ENCODE peak calls at places on chromosome 7, in ten cellular contexts. One of them, this sample, is unnamed.

GRCh38 chr7:8638076-8638475 is 204.7 kb downstream of the NXPH1 start:
- DNase-seq in CD8-positive, alpha-beta T cell: no peak
- DNase-seq in cardiac muscle cell: no peak
- DNase-seq in CD4-positive, CD25-positive, alpha-beta regulatory T cell: no peak
- DNase-seq in cardiac fibroblast: no peak
- DNase-seq in AG20443: no peak
- DNase-seq in activated CD4-positive, alpha-beta memory T cell treated with anti-CD3 and anti-CD28 coated beads, Interleukin-2, amount 10 ng/mL, durations not matched to agents 7 days and 5 days: no peak
- DNase-seq in fibroblast of mammary gland: no peak
- DNase-seq in GM06990: no peak
- DNase-seq in stimulated activated CD8-positive, alpha-beta memory T cell treated with anti-CD3 and anti-CD28 coated beads, Interleukin-7, amount 100 ng/mL, for 24 hours: no peak
- DNase-seq in this sample: no peak

GRCh38 chr7:68407460-68407859 is 1190.8 kb upstream of the AUTS2 start:
- DNase-seq in activated CD4-positive, alpha-beta memory T cell treated with anti-CD3 and anti-CD28 coated beads, Interleukin-2, amount 10 ng/mL, durations not matched to agents 7 days and 5 days: no peak
- DNase-seq in AG20443: no peak
- DNase-seq in fibroblast of mammary gland: no peak
- DNase-seq in stimulated activated CD8-positive, alpha-beta memory T cell treated with anti-CD3 and anti-CD28 coated beads, Interleukin-7, amount 100 ng/mL, for 24 hours: no peak
- DNase-seq in CD4-positive, CD25-positive, alpha-beta regulatory T cell: no peak
- DNase-seq in CD8-positive, alpha-beta T cell: no peak
- DNase-seq in GM06990: no peak
- DNase-seq in cardiac muscle cell: no peak
- DNase-seq in cardiac fibroblast: no peak
- DNase-seq in this sample: no peak

GRCh38 chr7:24881622-24882021 is 98.4 kb downstream of the OSBPL3 start:
- DNase-seq in AG20443: no peak
- DNase-seq in CD4-positive, CD25-positive, alpha-beta regulatory T cell: no peak
- DNase-seq in fibroblast of mammary gland: no peak
- DNase-seq in GM06990: no peak
- DNase-seq in cardiac muscle cell: no peak
- DNase-seq in activated CD4-positive, alpha-beta memory T cell treated with anti-CD3 and anti-CD28 coated beads, Interleukin-2, amount 10 ng/mL, durations not matched to agents 7 days and 5 days: no peak
- DNase-seq in stimulated activated CD8-positive, alpha-beta memory T cell treated with anti-CD3 and anti-CD28 coated beads, Interleukin-7, amount 100 ng/mL, for 24 hours: no peak
- DNase-seq in CD8-positive, alpha-beta T cell: no peak
- DNase-seq in cardiac fibroblast: no peak
- DNase-seq in this sample: no peak

GRCh38 chr7:12623223-12623622 is 52.7 kb downstream of the SCIN start:
- DNase-seq in stimulated activated CD8-positive, alpha-beta memory T cell treated with anti-CD3 and anti-CD28 coated beads, Interleukin-7, amount 100 ng/mL, for 24 hours: no peak
- DNase-seq in AG20443: no peak
- DNase-seq in fibroblast of mammary gland: no peak
- DNase-seq in cardiac muscle cell: no peak
- DNase-seq in activated CD4-positive, alpha-beta memory T cell treated with anti-CD3 and anti-CD28 coated beads, Interleukin-2, amount 10 ng/mL, durations not matched to agents 7 days and 5 days: no peak
- DNase-seq in GM06990: no peak
- DNase-seq in CD8-positive, alpha-beta T cell: no peak
- DNase-seq in cardiac fibroblast: no peak
- DNase-seq in CD4-positive, CD25-positive, alpha-beta regulatory T cell: no peak
- DNase-seq in this sample: no peak

GRCh38 chr7:74284781-74285259 is 4.4 kb upstream of the CLIP2 start:
- DNase-seq in stimulated activated CD8-positive, alpha-beta memory T cell treated with anti-CD3 and anti-CD28 coated beads, Interleukin-7, amount 100 ng/mL, for 24 hours: no peak
- DNase-seq in AG20443: no peak
- DNase-seq in CD4-positive, CD25-positive, alpha-beta regulatory T cell: no peak
- DNase-seq in GM06990: peak
- DNase-seq in cardiac fibroblast: no peak
- DNase-seq in cardiac muscle cell: no peak
- DNase-seq in CD8-positive, alpha-beta T cell: no peak
- DNase-seq in fibroblast of mammary gland: no peak
- DNase-seq in activated CD4-positive, alpha-beta memory T cell treated with anti-CD3 and anti-CD28 coated beads, Interleukin-2, amount 10 ng/mL, durations not matched to agents 7 days and 5 days: no peak
- DNase-seq in this sample: no peak

GRCh38 chr7:150988230-150989226 is 2.3 kb upstream of the NOS3 start:
- DNase-seq in activated CD4-positive, alpha-beta memory T cell treated with anti-CD3 and anti-CD28 coated beads, Interleukin-2, amount 10 ng/mL, durations not matched to agents 7 days and 5 days: peak
- DNase-seq in cardiac fibroblast: peak
- DNase-seq in stimulated activated CD8-positive, alpha-beta memory T cell treated with anti-CD3 and anti-CD28 coated beads, Interleukin-7, amount 100 ng/mL, for 24 hours: peak
- DNase-seq in CD4-positive, CD25-positive, alpha-beta regulatory T cell: peak
- DNase-seq in fibroblast of mammary gland: no peak
- DNase-seq in GM06990: no peak
- DNase-seq in CD8-positive, alpha-beta T cell: peak
- DNase-seq in cardiac muscle cell: peak
- DNase-seq in AG20443: peak
- DNase-seq in this sample: peak

GRCh38 chr7:140398821-140399220 is 491 bp upstream of the SLC37A3 start:
- DNase-seq in GM06990: no peak
- DNase-seq in AG20443: no peak
- DNase-seq in fibroblast of mammary gland: no peak
- DNase-seq in cardiac muscle cell: no peak
- DNase-seq in activated CD4-positive, alpha-beta memory T cell treated with anti-CD3 and anti-CD28 coated beads, Interleukin-2, amount 10 ng/mL, durations not matched to agents 7 days and 5 days: no peak
- DNase-seq in CD4-positive, CD25-positive, alpha-beta regulatory T cell: no peak
- DNase-seq in stimulated activated CD8-positive, alpha-beta memory T cell treated with anti-CD3 and anti-CD28 coated beads, Interleukin-7, amount 100 ng/mL, for 24 hours: no peak
- DNase-seq in CD8-positive, alpha-beta T cell: no peak
- DNase-seq in cardiac fibroblast: no peak
- DNase-seq in this sample: no peak

GRCh38 chr7:95963446-95963990 is 191.2 kb downstream of the DYNC1I1 start:
- DNase-seq in activated CD4-positive, alpha-beta memory T cell treated with anti-CD3 and anti-CD28 coated beads, Interleukin-2, amount 10 ng/mL, durations not matched to agents 7 days and 5 days: no peak
- DNase-seq in CD8-positive, alpha-beta T cell: no peak
- DNase-seq in GM06990: no peak
- DNase-seq in cardiac muscle cell: no peak
- DNase-seq in CD4-positive, CD25-positive, alpha-beta regulatory T cell: no peak
- DNase-seq in cardiac fibroblast: no peak
- DNase-seq in fibroblast of mammary gland: peak
- DNase-seq in stimulated activated CD8-positive, alpha-beta memory T cell treated with anti-CD3 and anti-CD28 coated beads, Interleukin-7, amount 100 ng/mL, for 24 hours: no peak
- DNase-seq in AG20443: no peak
- DNase-seq in this sample: no peak

GRCh38 chr7:151080091-151080521 is 503 bp downstream of the FASTK start:
- DNase-seq in GM06990: no peak
- DNase-seq in AG20443: peak
- DNase-seq in fibroblast of mammary gland: peak
- DNase-seq in cardiac muscle cell: peak
- DNase-seq in CD8-positive, alpha-beta T cell: no peak
- DNase-seq in cardiac fibroblast: no peak
- DNase-seq in activated CD4-positive, alpha-beta memory T cell treated with anti-CD3 and anti-CD28 coated beads, Interleukin-2, amount 10 ng/mL, durations not matched to agents 7 days and 5 days: no peak
- DNase-seq in CD4-positive, CD25-positive, alpha-beta regulatory T cell: peak
- DNase-seq in stimulated activated CD8-positive, alpha-beta memory T cell treated with anti-CD3 and anti-CD28 coated beads, Interleukin-7, amount 100 ng/mL, for 24 hours: no peak
- DNase-seq in this sample: peak

GRCh38 chr7:36045275-36045674 is 107.8 kb upstream of the EEPD1 start:
- DNase-seq in activated CD4-positive, alpha-beta memory T cell treated with anti-CD3 and anti-CD28 coated beads, Interleukin-2, amount 10 ng/mL, durations not matched to agents 7 days and 5 days: no peak
- DNase-seq in fibroblast of mammary gland: peak
- DNase-seq in GM06990: no peak
- DNase-seq in cardiac muscle cell: no peak
- DNase-seq in CD4-positive, CD25-positive, alpha-beta regulatory T cell: no peak
- DNase-seq in cardiac fibroblast: peak
- DNase-seq in stimulated activated CD8-positive, alpha-beta memory T cell treated with anti-CD3 and anti-CD28 coated beads, Interleukin-7, amount 100 ng/mL, for 24 hours: no peak
- DNase-seq in CD8-positive, alpha-beta T cell: no peak
- DNase-seq in AG20443: no peak
- DNase-seq in this sample: peak

GRCh38 chr7:40644454-40645188 is 509.8 kb downstream of the SUGCT start:
- DNase-seq in cardiac muscle cell: peak
- DNase-seq in stimulated activated CD8-positive, alpha-beta memory T cell treated with anti-CD3 and anti-CD28 coated beads, Interleukin-7, amount 100 ng/mL, for 24 hours: no peak
- DNase-seq in GM06990: no peak
- DNase-seq in activated CD4-positive, alpha-beta memory T cell treated with anti-CD3 and anti-CD28 coated beads, Interleukin-2, amount 10 ng/mL, durations not matched to agents 7 days and 5 days: no peak
- DNase-seq in fibroblast of mammary gland: no peak
- DNase-seq in AG20443: no peak
- DNase-seq in CD8-positive, alpha-beta T cell: no peak
- DNase-seq in cardiac fibroblast: no peak
- DNase-seq in CD4-positive, CD25-positive, alpha-beta regulatory T cell: peak
- DNase-seq in this sample: no peak

GRCh38 chr7:151679868-151680534 is 160.3 kb upstream of the RHEB start:
- DNase-seq in cardiac muscle cell: no peak
- DNase-seq in cardiac fibroblast: no peak
- DNase-seq in stimulated activated CD8-positive, alpha-beta memory T cell treated with anti-CD3 and anti-CD28 coated beads, Interleukin-7, amount 100 ng/mL, for 24 hours: no peak
- DNase-seq in CD8-positive, alpha-beta T cell: no peak
- DNase-seq in activated CD4-positive, alpha-beta memory T cell treated with anti-CD3 and anti-CD28 coated beads, Interleukin-2, amount 10 ng/mL, durations not matched to agents 7 days and 5 days: no peak
- DNase-seq in AG20443: no peak
- DNase-seq in CD4-positive, CD25-positive, alpha-beta regulatory T cell: no peak
- DNase-seq in GM06990: no peak
- DNase-seq in fibroblast of mammary gland: no peak
- DNase-seq in this sample: no peak

GRCh38 chr7:11170160-11170559 is 196.5 kb downstream of the PHF14 start:
- DNase-seq in cardiac muscle cell: no peak
- DNase-seq in CD4-positive, CD25-positive, alpha-beta regulatory T cell: no peak
- DNase-seq in cardiac fibroblast: no peak
- DNase-seq in CD8-positive, alpha-beta T cell: no peak
- DNase-seq in activated CD4-positive, alpha-beta memory T cell treated with anti-CD3 and anti-CD28 coated beads, Interleukin-2, amount 10 ng/mL, durations not matched to agents 7 days and 5 days: no peak
- DNase-seq in stimulated activated CD8-positive, alpha-beta memory T cell treated with anti-CD3 and anti-CD28 coated beads, Interleukin-7, amount 100 ng/mL, for 24 hours: no peak
- DNase-seq in AG20443: no peak
- DNase-seq in GM06990: no peak
- DNase-seq in fibroblast of mammary gland: no peak
- DNase-seq in this sample: no peak

GRCh38 chr7:106313456-106313891 is 28.7 kb upstream of the NAMPT start:
- DNase-seq in stimulated activated CD8-positive, alpha-beta memory T cell treated with anti-CD3 and anti-CD28 coated beads, Interleukin-7, amount 100 ng/mL, for 24 hours: no peak
- DNase-seq in CD8-positive, alpha-beta T cell: no peak
- DNase-seq in CD4-positive, CD25-positive, alpha-beta regulatory T cell: no peak
- DNase-seq in AG20443: peak
- DNase-seq in activated CD4-positive, alpha-beta memory T cell treated with anti-CD3 and anti-CD28 coated beads, Interleukin-2, amount 10 ng/mL, durations not matched to agents 7 days and 5 days: no peak
- DNase-seq in fibroblast of mammary gland: peak
- DNase-seq in cardiac muscle cell: no peak
- DNase-seq in cardiac fibroblast: peak
- DNase-seq in GM06990: no peak
- DNase-seq in this sample: peak

GRCh38 chr7:98021588-98022351 is 31.8 kb upstream of the OCM2 start:
- DNase-seq in CD8-positive, alpha-beta T cell: peak
- DNase-seq in GM06990: peak
- DNase-seq in activated CD4-positive, alpha-beta memory T cell treated with anti-CD3 and anti-CD28 coated beads, Interleukin-2, amount 10 ng/mL, durations not matched to agents 7 days and 5 days: peak
- DNase-seq in AG20443: peak
- DNase-seq in cardiac muscle cell: peak
- DNase-seq in cardiac fibroblast: peak
- DNase-seq in fibroblast of mammary gland: peak
- DNase-seq in CD4-positive, CD25-positive, alpha-beta regulatory T cell: peak
- DNase-seq in stimulated activated CD8-positive, alpha-beta memory T cell treated with anti-CD3 and anti-CD28 coated beads, Interleukin-7, amount 100 ng/mL, for 24 hours: peak
- DNase-seq in this sample: peak

GRCh38 chr7:22900101-22900500 is 77.5 kb upstream of the TOMM7 start:
- DNase-seq in GM06990: no peak
- DNase-seq in cardiac muscle cell: no peak
- DNase-seq in cardiac fibroblast: no peak
- DNase-seq in CD8-positive, alpha-beta T cell: no peak
- DNase-seq in AG20443: no peak
- DNase-seq in fibroblast of mammary gland: no peak
- DNase-seq in activated CD4-positive, alpha-beta memory T cell treated with anti-CD3 and anti-CD28 coated beads, Interleukin-2, amount 10 ng/mL, durations not matched to agents 7 days and 5 days: no peak
- DNase-seq in stimulated activated CD8-positive, alpha-beta memory T cell treated with anti-CD3 and anti-CD28 coated beads, Interleukin-7, amount 100 ng/mL, for 24 hours: no peak
- DNase-seq in CD4-positive, CD25-positive, alpha-beta regulatory T cell: no peak
- DNase-seq in this sample: no peak

GRCh38 chr7:80821781-80822180 is 97.1 kb downstream of the SEMA3C start:
- DNase-seq in AG20443: no peak
- DNase-seq in CD8-positive, alpha-beta T cell: no peak
- DNase-seq in GM06990: no peak
- DNase-seq in CD4-positive, CD25-positive, alpha-beta regulatory T cell: no peak
- DNase-seq in activated CD4-positive, alpha-beta memory T cell treated with anti-CD3 and anti-CD28 coated beads, Interleukin-2, amount 10 ng/mL, durations not matched to agents 7 days and 5 days: no peak
- DNase-seq in stimulated activated CD8-positive, alpha-beta memory T cell treated with anti-CD3 and anti-CD28 coated beads, Interleukin-7, amount 100 ng/mL, for 24 hours: no peak
- DNase-seq in cardiac muscle cell: no peak
- DNase-seq in fibroblast of mammary gland: no peak
- DNase-seq in cardiac fibroblast: no peak
- DNase-seq in this sample: no peak

GRCh38 chr7:43430412-43430811 is 152.5 kb upstream of the STK17A start:
- DNase-seq in stimulated activated CD8-positive, alpha-beta memory T cell treated with anti-CD3 and anti-CD28 coated beads, Interleukin-7, amount 100 ng/mL, for 24 hours: no peak
- DNase-seq in activated CD4-positive, alpha-beta memory T cell treated with anti-CD3 and anti-CD28 coated beads, Interleukin-2, amount 10 ng/mL, durations not matched to agents 7 days and 5 days: no peak
- DNase-seq in AG20443: no peak
- DNase-seq in cardiac fibroblast: no peak
- DNase-seq in fibroblast of mammary gland: peak
- DNase-seq in cardiac muscle cell: no peak
- DNase-seq in CD4-positive, CD25-positive, alpha-beta regulatory T cell: no peak
- DNase-seq in GM06990: no peak
- DNase-seq in CD8-positive, alpha-beta T cell: no peak
- DNase-seq in this sample: no peak

GRCh38 chr7:88357295-88357694 is 50.6 kb upstream of the STEAP4 start:
- DNase-seq in AG20443: peak
- DNase-seq in activated CD4-positive, alpha-beta memory T cell treated with anti-CD3 and anti-CD28 coated beads, Interleukin-2, amount 10 ng/mL, durations not matched to agents 7 days and 5 days: no peak
- DNase-seq in cardiac muscle cell: no peak
- DNase-seq in CD8-positive, alpha-beta T cell: no peak
- DNase-seq in stimulated activated CD8-positive, alpha-beta memory T cell treated with anti-CD3 and anti-CD28 coated beads, Interleukin-7, amount 100 ng/mL, for 24 hours: no peak
- DNase-seq in CD4-positive, CD25-positive, alpha-beta regulatory T cell: no peak
- DNase-seq in GM06990: no peak
- DNase-seq in fibroblast of mammary gland: peak
- DNase-seq in cardiac fibroblast: peak
- DNase-seq in this sample: no peak

GRCh38 chr7:32673275-32673983 is 178.1 kb downstream of the AVL9 start:
- DNase-seq in CD8-positive, alpha-beta T cell: no peak
- DNase-seq in AG20443: no peak
- DNase-seq in stimulated activated CD8-positive, alpha-beta memory T cell treated with anti-CD3 and anti-CD28 coated beads, Interleukin-7, amount 100 ng/mL, for 24 hours: no peak
- DNase-seq in cardiac muscle cell: no peak
- DNase-seq in activated CD4-positive, alpha-beta memory T cell treated with anti-CD3 and anti-CD28 coated beads, Interleukin-2, amount 10 ng/mL, durations not matched to agents 7 days and 5 days: no peak
- DNase-seq in CD4-positive, CD25-positive, alpha-beta regulatory T cell: no peak
- DNase-seq in fibroblast of mammary gland: no peak
- DNase-seq in cardiac fibroblast: no peak
- DNase-seq in GM06990: no peak
- DNase-seq in this sample: no peak

GRCh38 chr7:105013818-105014724 is at the start of gene KMT2E:
- DNase-seq in CD4-positive, CD25-positive, alpha-beta regulatory T cell: peak
- DNase-seq in CD8-positive, alpha-beta T cell: peak
- DNase-seq in cardiac fibroblast: peak
- DNase-seq in cardiac muscle cell: peak
- DNase-seq in fibroblast of mammary gland: peak
- DNase-seq in stimulated activated CD8-positive, alpha-beta memory T cell treated with anti-CD3 and anti-CD28 coated beads, Interleukin-7, amount 100 ng/mL, for 24 hours: peak
- DNase-seq in activated CD4-positive, alpha-beta memory T cell treated with anti-CD3 and anti-CD28 coated beads, Interleukin-2, amount 10 ng/mL, durations not matched to agents 7 days and 5 days: peak
- DNase-seq in AG20443: peak
- DNase-seq in GM06990: peak
- DNase-seq in this sample: peak

GRCh38 chr7:92916751-92917369 is 80.5 kb upstream of the CDK6 start:
- DNase-seq in GM06990: no peak
- DNase-seq in AG20443: peak
- DNase-seq in CD8-positive, alpha-beta T cell: no peak
- DNase-seq in cardiac muscle cell: peak
- DNase-seq in CD4-positive, CD25-positive, alpha-beta regulatory T cell: no peak
- DNase-seq in cardiac fibroblast: peak
- DNase-seq in activated CD4-positive, alpha-beta memory T cell treated with anti-CD3 and anti-CD28 coated beads, Interleukin-2, amount 10 ng/mL, durations not matched to agents 7 days and 5 days: no peak
- DNase-seq in fibroblast of mammary gland: peak
- DNase-seq in stimulated activated CD8-positive, alpha-beta memory T cell treated with anti-CD3 and anti-CD28 coated beads, Interleukin-7, amount 100 ng/mL, for 24 hours: no peak
- DNase-seq in this sample: peak

GRCh38 chr7:15446722-15447121 is 115.1 kb downstream of the AGMO start:
- DNase-seq in fibroblast of mammary gland: no peak
- DNase-seq in GM06990: no peak
- DNase-seq in activated CD4-positive, alpha-beta memory T cell treated with anti-CD3 and anti-CD28 coated beads, Interleukin-2, amount 10 ng/mL, durations not matched to agents 7 days and 5 days: no peak
- DNase-seq in stimulated activated CD8-positive, alpha-beta memory T cell treated with anti-CD3 and anti-CD28 coated beads, Interleukin-7, amount 100 ng/mL, for 24 hours: no peak
- DNase-seq in AG20443: no peak
- DNase-seq in CD4-positive, CD25-positive, alpha-beta regulatory T cell: no peak
- DNase-seq in cardiac fibroblast: no peak
- DNase-seq in CD8-positive, alpha-beta T cell: no peak
- DNase-seq in cardiac muscle cell: no peak
- DNase-seq in this sample: no peak

GRCh38 chr7:99109108-99110051 is 34.5 kb downstream of the SMURF1 start:
- DNase-seq in activated CD4-positive, alpha-beta memory T cell treated with anti-CD3 and anti-CD28 coated beads, Interleukin-2, amount 10 ng/mL, durations not matched to agents 7 days and 5 days: no peak
- DNase-seq in GM06990: no peak
- DNase-seq in AG20443: no peak
- DNase-seq in CD8-positive, alpha-beta T cell: peak
- DNase-seq in fibroblast of mammary gland: no peak
- DNase-seq in stimulated activated CD8-positive, alpha-beta memory T cell treated with anti-CD3 and anti-CD28 coated beads, Interleukin-7, amount 100 ng/mL, for 24 hours: no peak
- DNase-seq in CD4-positive, CD25-positive, alpha-beta regulatory T cell: peak
- DNase-seq in cardiac muscle cell: no peak
- DNase-seq in cardiac fibroblast: peak
- DNase-seq in this sample: no peak

GRCh38 chr7:135758531-135758932 is 9.9 kb upstream of the FAM180A start:
- DNase-seq in fibroblast of mammary gland: peak
- DNase-seq in cardiac fibroblast: peak
- DNase-seq in CD4-positive, CD25-positive, alpha-beta regulatory T cell: no peak
- DNase-seq in GM06990: no peak
- DNase-seq in activated CD4-positive, alpha-beta memory T cell treated with anti-CD3 and anti-CD28 coated beads, Interleukin-2, amount 10 ng/mL, durations not matched to agents 7 days and 5 days: no peak
- DNase-seq in AG20443: peak
- DNase-seq in cardiac muscle cell: no peak
- DNase-seq in stimulated activated CD8-positive, alpha-beta memory T cell treated with anti-CD3 and anti-CD28 coated beads, Interleukin-7, amount 100 ng/mL, for 24 hours: no peak
- DNase-seq in CD8-positive, alpha-beta T cell: no peak
- DNase-seq in this sample: peak

GRCh38 chr7:4001742-4002141 is 680.4 kb upstream of the FOXK1 start:
- DNase-seq in cardiac muscle cell: no peak
- DNase-seq in AG20443: no peak
- DNase-seq in stimulated activated CD8-positive, alpha-beta memory T cell treated with anti-CD3 and anti-CD28 coated beads, Interleukin-7, amount 100 ng/mL, for 24 hours: no peak
- DNase-seq in GM06990: no peak
- DNase-seq in cardiac fibroblast: no peak
- DNase-seq in CD4-positive, CD25-positive, alpha-beta regulatory T cell: no peak
- DNase-seq in CD8-positive, alpha-beta T cell: no peak
- DNase-seq in fibroblast of mammary gland: no peak
- DNase-seq in activated CD4-positive, alpha-beta memory T cell treated with anti-CD3 and anti-CD28 coated beads, Interleukin-2, amount 10 ng/mL, durations not matched to agents 7 days and 5 days: no peak
- DNase-seq in this sample: no peak

GRCh38 chr7:157309990-157310668 is 26.7 kb upstream of the DNAJB6 start:
- DNase-seq in AG20443: peak
- DNase-seq in cardiac fibroblast: peak
- DNase-seq in CD8-positive, alpha-beta T cell: no peak
- DNase-seq in GM06990: no peak
- DNase-seq in cardiac muscle cell: no peak
- DNase-seq in stimulated activated CD8-positive, alpha-beta memory T cell treated with anti-CD3 and anti-CD28 coated beads, Interleukin-7, amount 100 ng/mL, for 24 hours: no peak
- DNase-seq in fibroblast of mammary gland: peak
- DNase-seq in CD4-positive, CD25-positive, alpha-beta regulatory T cell: no peak
- DNase-seq in activated CD4-positive, alpha-beta memory T cell treated with anti-CD3 and anti-CD28 coated beads, Interleukin-2, amount 10 ng/mL, durations not matched to agents 7 days and 5 days: no peak
- DNase-seq in this sample: peak

GRCh38 chr7:26169271-26169670 is 17.3 kb downstream of the NFE2L3 start:
- DNase-seq in fibroblast of mammary gland: no peak
- DNase-seq in CD4-positive, CD25-positive, alpha-beta regulatory T cell: no peak
- DNase-seq in GM06990: no peak
- DNase-seq in stimulated activated CD8-positive, alpha-beta memory T cell treated with anti-CD3 and anti-CD28 coated beads, Interleukin-7, amount 100 ng/mL, for 24 hours: no peak
- DNase-seq in cardiac fibroblast: no peak
- DNase-seq in cardiac muscle cell: no peak
- DNase-seq in AG20443: no peak
- DNase-seq in activated CD4-positive, alpha-beta memory T cell treated with anti-CD3 and anti-CD28 coated beads, Interleukin-2, amount 10 ng/mL, durations not matched to agents 7 days and 5 days: no peak
- DNase-seq in CD8-positive, alpha-beta T cell: no peak
- DNase-seq in this sample: no peak